ENCODE peak calls at places on chromosomes 7 and 10, in four cellular contexts. One of them, this sample, is unnamed.

GRCh38 chr10:89633484-89633883 is 11.6 kb downstream of the PANK1 start:
- ATAC-seq in CD8-positive, alpha-beta T cell: no peak
- ATAC-seq in left lung: peak; percentile 80
- ATAC-seq in upper lobe of right lung: peak; percentile 67
- ATAC-seq in this sample: no peak

GRCh38 chr10:80394358-80394916 is 13.9 kb upstream of the PRXL2A start:
- ATAC-seq in CD8-positive, alpha-beta T cell: no peak
- ATAC-seq in left lung: no peak
- ATAC-seq in upper lobe of right lung: no peak
- ATAC-seq in this sample: no peak

GRCh38 chr7:65731562-65732035 is 141.3 kb upstream of the VKORC1L1 start:
- ATAC-seq in CD8-positive, alpha-beta T cell: peak; percentile 65
- ATAC-seq in left lung: peak; percentile 93
- ATAC-seq in upper lobe of right lung: peak; percentile 93
- ATAC-seq in this sample: peak; percentile 68

GRCh38 chr10:129056734-129057689 is 410.0 kb upstream of the MGMT start:
- ATAC-seq in CD8-positive, alpha-beta T cell: no peak
- ATAC-seq in left lung: no peak
- ATAC-seq in upper lobe of right lung: peak; percentile 14
- ATAC-seq in this sample: no peak

GRCh38 chr7:99825451-99825850 is 2.4 kb upstream of the CYP3A43 start:
- ATAC-seq in CD8-positive, alpha-beta T cell: no peak
- ATAC-seq in left lung: peak; percentile 21
- ATAC-seq in upper lobe of right lung: no peak
- ATAC-seq in this sample: no peak

GRCh38 chr10:46544989-46545791 is 11.3 kb downstream of the GPRIN2 start:
- ATAC-seq in CD8-positive, alpha-beta T cell: no peak
- ATAC-seq in left lung: no peak
- ATAC-seq in upper lobe of right lung: no peak
- ATAC-seq in this sample: no peak

GRCh38 chr10:112565434-112566053 is 118.5 kb downstream of the VTI1A start:
- ATAC-seq in CD8-positive, alpha-beta T cell: no peak
- ATAC-seq in left lung: peak; percentile 89
- ATAC-seq in upper lobe of right lung: peak; percentile 87
- ATAC-seq in this sample: no peak

GRCh38 chr10:128087884-128088695 is 38.1 kb downstream of the MKI67 start:
- ATAC-seq in CD8-positive, alpha-beta T cell: no peak
- ATAC-seq in left lung: peak; percentile 61
- ATAC-seq in upper lobe of right lung: peak; percentile 43
- ATAC-seq in this sample: no peak

GRCh38 chr10:22646291-22646926 is 68.0 kb downstream of the PIP4K2A start:
- ATAC-seq in CD8-positive, alpha-beta T cell: peak; percentile 69
- ATAC-seq in left lung: no peak
- ATAC-seq in upper lobe of right lung: no peak
- ATAC-seq in this sample: no peak

GRCh38 chr10:12799144-12799543 is 202.4 kb downstream of the CCDC3 start:
- ATAC-seq in CD8-positive, alpha-beta T cell: no peak
- ATAC-seq in left lung: no peak
- ATAC-seq in upper lobe of right lung: no peak
- ATAC-seq in this sample: no peak

GRCh38 chr10:12797471-12798262 is 203.8 kb downstream of the CCDC3 start:
- ATAC-seq in CD8-positive, alpha-beta T cell: no peak
- ATAC-seq in left lung: no peak
- ATAC-seq in upper lobe of right lung: no peak
- ATAC-seq in this sample: no peak

GRCh38 chr10:12799746-12800145 is 201.8 kb downstream of the CCDC3 start:
- ATAC-seq in CD8-positive, alpha-beta T cell: no peak
- ATAC-seq in left lung: no peak
- ATAC-seq in upper lobe of right lung: no peak
- ATAC-seq in this sample: no peak

GRCh38 chr10:12801214-12802087 is 200.1 kb downstream of the CCDC3 start:
- ATAC-seq in CD8-positive, alpha-beta T cell: no peak
- ATAC-seq in left lung: no peak
- ATAC-seq in upper lobe of right lung: no peak
- ATAC-seq in this sample: no peak

GRCh38 chr10:12800302-12800701 is 201.2 kb downstream of the CCDC3 start:
- ATAC-seq in CD8-positive, alpha-beta T cell: no peak
- ATAC-seq in left lung: no peak
- ATAC-seq in upper lobe of right lung: no peak
- ATAC-seq in this sample: no peak
- TF ChIP-seq CTCF in CD8-positive, alpha-beta T cell: no peak
- TF ChIP-seq CTCF in left lung: no peak
- TF ChIP-seq CTCF in upper lobe of right lung: no peak
- TF ChIP-seq CTCF in this sample: no peak

GRCh38 chr10:122855745-122856144 is 10.1 kb upstream of the CUZD1 start:
- ATAC-seq in CD8-positive, alpha-beta T cell: no peak
- ATAC-seq in left lung: no peak
- ATAC-seq in upper lobe of right lung: no peak
- ATAC-seq in this sample: no peak
- H3K27ac ChIP-seq in CD8-positive, alpha-beta T cell: no peak overlapping the region
- H3K27ac ChIP-seq in left lung: no peak overlapping the region
- H3K27ac ChIP-seq in upper lobe of right lung: no peak overlapping the region
- H3K27ac ChIP-seq in this sample: no peak overlapping the region

GRCh38 chr10:90779573-90779972 is 78.3 kb downstream of the HTR7 start:
- ATAC-seq in CD8-positive, alpha-beta T cell: no peak
- ATAC-seq in left lung: no peak
- ATAC-seq in upper lobe of right lung: peak; percentile 40
- ATAC-seq in this sample: no peak
- TF ChIP-seq CTCF in CD8-positive, alpha-beta T cell: no peak
- TF ChIP-seq CTCF in left lung: no peak
- TF ChIP-seq CTCF in upper lobe of right lung: no peak
- TF ChIP-seq CTCF in this sample: no peak

DNA sequence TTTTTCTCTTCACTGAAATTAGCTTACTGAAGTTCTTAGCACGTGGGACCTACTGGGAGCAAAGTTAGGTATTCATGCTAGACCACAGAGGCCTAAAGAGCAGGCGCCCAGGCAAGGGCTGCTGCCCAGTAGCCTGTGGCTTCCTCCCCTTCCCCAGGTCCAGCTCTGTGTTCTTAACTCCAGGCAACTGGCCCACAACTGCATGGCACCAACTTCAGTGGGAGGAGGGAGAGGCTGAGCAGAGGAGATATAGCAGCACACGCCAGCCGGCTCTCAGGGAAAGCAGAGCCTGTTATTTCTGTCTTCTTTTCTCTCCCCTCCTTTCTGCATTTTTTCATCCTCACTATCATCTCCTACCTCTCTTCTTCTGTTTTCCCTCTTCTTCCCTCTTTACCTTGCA is 67.4 kb downstream of the PCGF5 start:
- ATAC-seq in CD8-positive, alpha-beta T cell: no peak
- ATAC-seq in left lung: no peak
- ATAC-seq in upper lobe of right lung: no peak
- ATAC-seq in this sample: no peak
- H3K27ac ChIP-seq in CD8-positive, alpha-beta T cell: no peak overlapping the region
- H3K27ac ChIP-seq in left lung: no peak overlapping the region
- H3K27ac ChIP-seq in upper lobe of right lung: no peak overlapping the region
- H3K27ac ChIP-seq in this sample: no peak overlapping the region

DNA sequence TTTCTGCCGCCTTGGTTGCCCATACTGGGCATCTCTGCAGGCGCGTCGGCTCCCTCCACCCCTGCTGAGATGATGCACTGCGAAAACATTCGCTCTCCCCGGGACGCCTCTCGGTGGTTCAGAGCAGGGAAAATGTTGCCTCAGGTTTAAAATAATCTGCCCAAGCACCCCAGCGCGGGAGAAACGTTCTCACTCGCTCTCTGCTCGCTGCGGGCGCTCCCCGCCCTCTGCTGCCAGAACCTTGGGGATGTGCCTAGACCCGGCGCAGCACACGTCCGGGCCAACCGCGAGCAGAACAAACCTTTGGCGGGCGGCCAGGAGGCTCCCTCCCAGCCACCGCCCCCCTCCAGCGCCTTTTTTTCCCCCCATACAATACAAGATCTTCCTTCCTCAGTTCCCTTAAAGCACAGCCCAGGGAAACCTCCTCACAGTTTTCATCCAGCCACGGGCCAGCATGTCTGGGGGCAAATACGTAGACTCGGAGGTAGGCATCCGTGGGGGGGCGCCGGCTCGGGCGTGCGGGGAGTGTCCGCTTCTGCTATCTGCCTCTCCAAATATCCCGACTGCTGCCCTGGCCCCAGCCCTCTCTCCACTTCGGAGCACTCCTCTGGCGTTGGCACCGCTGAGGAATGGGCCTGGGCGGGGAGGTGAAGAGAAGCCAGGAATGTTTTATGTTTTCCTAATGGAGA is at the start of gene CAV1:
- ATAC-seq in CD8-positive, alpha-beta T cell: peak; percentile 34
- ATAC-seq in left lung: peak; percentile 59
- ATAC-seq in upper lobe of right lung: peak; percentile 76
- ATAC-seq in this sample: peak; percentile 87
- TF ChIP-seq CTCF in CD8-positive, alpha-beta T cell: no peak
- TF ChIP-seq CTCF in left lung: peak; percentile 20
- TF ChIP-seq CTCF in upper lobe of right lung: peak; percentile 25
- TF ChIP-seq CTCF in this sample: no peak

GRCh38 chr10:33481184-33481583 is 146.7 kb upstream of the NRP1 start:
- ATAC-seq in CD8-positive, alpha-beta T cell: no peak
- ATAC-seq in left lung: no peak
- ATAC-seq in upper lobe of right lung: no peak
- ATAC-seq in this sample: no peak
- H3K27ac ChIP-seq in CD8-positive, alpha-beta T cell: no peak overlapping the region
- H3K27ac ChIP-seq in left lung: no peak overlapping the region
- H3K27ac ChIP-seq in upper lobe of right lung: no peak overlapping the region
- H3K27ac ChIP-seq in this sample: no peak overlapping the region

GRCh38 chr10:73867126-73867807 is 7.1 kb downstream of the CAMK2G start:
- ATAC-seq in CD8-positive, alpha-beta T cell: no peak
- ATAC-seq in left lung: no peak
- ATAC-seq in upper lobe of right lung: no peak
- ATAC-seq in this sample: peak; percentile 65

GRCh38 chr10:73868655-73869195 is 5.6 kb downstream of the CAMK2G start:
- ATAC-seq in CD8-positive, alpha-beta T cell: no peak
- ATAC-seq in left lung: no peak
- ATAC-seq in upper lobe of right lung: no peak
- ATAC-seq in this sample: no peak

GRCh38 chr10:73866621-73867020 is 7.7 kb downstream of the CAMK2G start:
- ATAC-seq in CD8-positive, alpha-beta T cell: no peak
- ATAC-seq in left lung: no peak
- ATAC-seq in upper lobe of right lung: no peak
- ATAC-seq in this sample: no peak

GRCh38 chr10:73865459-73866442 is 8.6 kb downstream of the CAMK2G start:
- ATAC-seq in CD8-positive, alpha-beta T cell: peak; percentile 81
- ATAC-seq in left lung: peak; percentile 79
- ATAC-seq in upper lobe of right lung: peak; percentile 85
- ATAC-seq in this sample: peak; percentile 42

GRCh38 chr10:73867871-73868631 is 6.3 kb downstream of the CAMK2G start:
- ATAC-seq in CD8-positive, alpha-beta T cell: no peak
- ATAC-seq in left lung: no peak
- ATAC-seq in upper lobe of right lung: no peak
- ATAC-seq in this sample: no peak
- TF ChIP-seq CTCF in CD8-positive, alpha-beta T cell: no peak
- TF ChIP-seq CTCF in left lung: no peak
- TF ChIP-seq CTCF in upper lobe of right lung: no peak
- TF ChIP-seq CTCF in this sample: no peak

GRCh38 chr7:128176696-128177095 is 64.4 kb upstream of the LEP start:
- ATAC-seq in CD8-positive, alpha-beta T cell: no peak
- ATAC-seq in left lung: no peak
- ATAC-seq in upper lobe of right lung: no peak
- ATAC-seq in this sample: no peak
- H3K27ac ChIP-seq in CD8-positive, alpha-beta T cell: no peak overlapping the region
- H3K27ac ChIP-seq in left lung: no peak overlapping the region
- H3K27ac ChIP-seq in upper lobe of right lung: no peak overlapping the region
- H3K27ac ChIP-seq in this sample: no peak overlapping the region

This sample was measured in gastroesophageal sphincter.